ENCODE peak calls at places on chromosomes 3 and 15, in five cellular contexts. B is cardiac fibroblast; J is activated gamma-delta T cell treated with Interleukin-2 at 50 U/mL for 16 hours; X is activated CD4-positive, alpha-beta T cell treated with anti-CD3 and anti-CD28 coated beads, Interleukin-2, amount 50 U/mL, for 1 hour; Y is amniotic stem cell. G is an unnamed sample.

GRCh38 chr15:72289597-72290325 is 17.4 kb upstream of the PARP6 start:
- DNase-seq in B (no peak), J (no peak), X (no peak), Y (no peak), G (no peak)

GRCh38 chr15:29820802-29821160 is 1.5 kb downstream of the TJP1 start:
- DNase-seq in B (peak), J (no peak), X (no peak), Y (no peak), G (no peak)

GRCh38 chr3:48505146-48505545 is 1.2 kb upstream of the SHISA5 start:
- DNase-seq in B (no peak), J (no peak), X (no peak), Y (no peak), G (no peak)

GRCh38 chr3:50442940-50443579 is 60.4 kb downstream of the CACNA2D2 start:
- DNase-seq in B (no peak), J (no peak), X (no peak), Y (no peak), G (no peak)

GRCh38 chr15:43105077-43105769 is 615 bp downstream of the UBR1 start:
- DNase-seq in B (no peak), J (no peak), X (peak), Y (no peak), G (no peak)

GRCh38 chr15:98866503-98866902 is 141.1 kb downstream of the PGPEP1L start:
- DNase-seq in B (peak), J (no peak), X (no peak), Y (no peak), G (no peak)

GRCh38 chr3:98021821-98022220 is 13.3 kb downstream of the GABRR3 start:
- DNase-seq in B (peak), J (no peak), X (no peak), Y (no peak), G (no peak)

GRCh38 chr15:97866994-97867393 is 93.5 kb upstream of the ARRDC4 start:
- DNase-seq in B (no peak), J (no peak), X (no peak), Y (no peak), G (no peak)

GRCh38 chr3:133994166-133994910 is 35.4 kb downstream of the SLCO2A1 start:
- DNase-seq in B (no peak), J (no peak), X (no peak), Y (no peak), G (no peak)

GRCh38 chr15:40499931-40500330 is 29.1 kb downstream of the CHST14 start:
- DNase-seq in B (no peak), J (no peak), X (no peak), Y (no peak), G (no peak)

GRCh38 chr3:77041156-77041696 is 1.3 kb downstream of the ROBO2 start:
- DNase-seq in B (no peak), J (no peak), X (no peak), Y (no peak), G (no peak)

G was measured in central memory CD4-positive, alpha-beta T cell.